ENCODE peak calls at places on chromosomes 7 and 10, in five cellular contexts. D, E, F, M and S are unnamed samples.

GRCh38 chr10:59499460-59499859 is 137.1 kb upstream of the FAM13C start:
- DNase-seq in D (no peak), E (no peak), F (no peak), M (no peak), S (no peak)

GRCh38 chr7:51138121-51139085 is 178.2 kb downstream of the COBL start:
- DNase-seq in D (no peak), E (no peak), F (no peak), M (no peak), S (no peak)

GRCh38 chr10:114026189-114027040 is 17.3 kb upstream of the ADRB1 start:
- DNase-seq in D (no peak), E (no peak), F (peak; percentile 37), M (no peak), S (no peak)

GRCh38 chr10:68508090-68508489 is 19.2 kb downstream of the SLC25A16 start:
- DNase-seq in D (no peak), E (no peak), F (no peak), M (no peak), S (no peak)

GRCh38 chr7:135733603-135734342 is 5.8 kb upstream of the SLC13A4 start:
- DNase-seq in D (no peak), E (no peak), F (no peak), M (no peak), S (no peak)

GRCh38 chr10:116685807-116686206 is 56.6 kb downstream of the HSPA12A start:
- DNase-seq in D (no peak), E (no peak), F (no peak), M (no peak), S (no peak)

GRCh38 chr7:45416846-45417245 is 157.3 kb upstream of the ADCY1 start:
- DNase-seq in D (no peak), E (no peak), F (no peak), M (no peak), S (no peak)

GRCh38 chr10:71486465-71487114 is 89.9 kb downstream of the CDH23 start:
- DNase-seq in D (no peak), E (no peak), F (no peak), M (peak; percentile 74), S (peak; percentile 77)

GRCh38 chr10:14056545-14057332 is 274.0 kb downstream of the FRMD4A start:
- DNase-seq in D (peak; percentile 11), E (no peak), F (no peak), M (no peak), S (no peak)

GRCh38 chr10:3654496-3654895 is 130.5 kb downstream of the KLF6 start:
- DNase-seq in D (no peak), E (no peak), F (no peak), M (no peak), S (no peak)

GRCh38 chr7:48307041-48307714 is 135.9 kb downstream of the ABCA13 start:
- DNase-seq in D (no peak), E (no peak), F (no peak), M (no peak), S (no peak)

GRCh38 chr7:18313970-18314369 is 181.6 kb upstream of the HDAC9 start:
- DNase-seq in D (no peak), E (no peak), F (no peak), M (no peak), S (no peak)

GRCh38 chr7:6495597-6496262 is 48.0 kb upstream of the DAGLB start:
- DNase-seq in D (no peak), E (no peak), F (peak; percentile 11), M (no peak), S (no peak)

GRCh38 chr7:105594034-105594433 is 12.7 kb upstream of the EFCAB10 start:
- DNase-seq in D (peak; percentile 18), E (peak; percentile 37), F (no peak), M (no peak), S (no peak)

GRCh38 chr10:567869-568268 is 121.6 kb downstream of the DIP2C start:
- DNase-seq in D (no peak), E (no peak), F (no peak), M (no peak), S (no peak)

GRCh38 chr10:75400163-75400768 is 1.3 kb downstream of the ZNF503 start:
- DNase-seq in D (no peak), E (no peak), F (no peak), M (no peak), S (no peak)

GRCh38 chr7:138880881-138881577 is 83.0 kb upstream of the ATP6V0A4 start:
- DNase-seq in D (no peak), E (no peak), F (peak; percentile 64), M (no peak), S (no peak)

GRCh38 chr10:52927678-52928077 is 155.1 kb upstream of the MBL2 start:
- DNase-seq in D (no peak), E (no peak), F (no peak), M (no peak), S (no peak)

GRCh38 chr10:24493168-24493567 is 230.5 kb downstream of the ARHGAP21 start:
- DNase-seq in D (no peak), E (no peak), F (no peak), M (no peak), S (no peak)

GRCh38 chr10:96703358-96703757 is 17.0 kb downstream of the PIK3AP1 start:
- DNase-seq in D (peak; percentile 45), E (no peak), F (no peak), M (no peak), S (no peak)

GRCh38 chr7:36795451-36796021 is 71.2 kb upstream of the AOAH start:
- DNase-seq in D (no peak), E (no peak), F (no peak), M (no peak), S (no peak)

GRCh38 chr10:76647276-76647675 is 990.3 kb downstream of the KCNMA1 start:
- DNase-seq in D (no peak), E (no peak), F (no peak), M (no peak), S (no peak)

GRCh38 chr7:149846021-149846420 is 7.8 kb downstream of the ZNF862 start:
- DNase-seq in D (no peak), E (no peak), F (no peak), M (no peak), S (no peak)

GRCh38 chr10:130509881-130510689 is 373.9 kb downstream of the GLRX3 start:
- DNase-seq in D (no peak), E (no peak), F (no peak), M (no peak), S (no peak)

GRCh38 chr7:70569335-70569819 is 562.6 kb upstream of the GALNT17 start:
- DNase-seq in D (no peak), E (peak; percentile 77), F (no peak), M (no peak), S (no peak)